ENCODE peak calls at places on chromosomes 3 and 15, in nine cellular contexts. Y is MCF 10A, A is spleen, Q is astrocyte of the cerebellum, B is esophagus squamous epithelium, O is gastrocnemius medialis, F is AG04450, L is HFFc6, J is endothelial cell. T is an unnamed sample.

GRCh38 chr3:10622456-10622855 is 117.1 kb upstream of the ATP2B2 start:
- DNase-seq in Q (no peak), B (no peak), L (no peak), J (no peak), F (no peak), A (peak; percentile 31), Y (no peak), O (no peak), T (no peak)

GRCh38 chr15:69305204-69305931 is 6.7 kb downstream of the PAQR5 start:
- DNase-seq in F (peak; percentile 62), Q (no peak), Y (peak; percentile 98), A (no peak), O (no peak), J (no peak), B (no peak), L (peak; percentile 67), T (peak; percentile 97)

GRCh38 chr15:92082217-92082843 is 228.8 kb downstream of the SLCO3A1 start:
- DNase-seq in O (peak; percentile 22), Y (peak; percentile 79), Q (peak; percentile 55), F (peak; percentile 47), A (no peak), J (peak; percentile 81), L (peak; percentile 39), B (no peak), T (peak; percentile 79)

GRCh38 chr3:193872265-193872753 is 263.6 kb upstream of the HES1 start:
- DNase-seq in A (no peak), Y (peak; percentile 99), B (no peak), F (peak; percentile 94), J (no peak), L (peak; percentile 76), Q (peak; percentile 97), O (peak; percentile 85), T (peak; percentile 96)

GRCh38 chr3:72746412-72747411 is 101.5 kb downstream of the SHQ1 start:
- DNase-seq in O (no peak), F (no peak), Y (no peak), A (no peak), J (no peak), Q (no peak), B (no peak), L (peak; percentile 12), T (peak; percentile 17)

GRCh38 chr15:68317281-68318007 is 39.9 kb downstream of the FEM1B start:
- DNase-seq in F (no peak), Q (no peak), J (no peak), Y (no peak), B (no peak), A (peak; percentile 64), O (no peak), L (no peak), T (no peak)

GRCh38 chr3:115800489-115801080 is 177.3 kb downstream of the GAP43 start:
- DNase-seq in F (no peak), J (no peak), L (peak; percentile 50), Q (no peak), A (no peak), Y (peak; percentile 55), O (no peak), B (no peak), T (peak; percentile 91)

GRCh38 chr3:35761311-35761710 is 122.0 kb downstream of the ARPP21 start:
- DNase-seq in A (no peak), Q (no peak), B (no peak), O (no peak), F (no peak), J (no peak), Y (no peak), L (no peak), T (no peak)

GRCh38 chr15:99726333-99726732 is 6.9 kb downstream of the LYSMD4 start:
- DNase-seq in B (no peak), J (no peak), Q (no peak), A (no peak), O (no peak), Y (no peak), F (no peak), L (no peak), T (no peak)

GRCh38 chr3:14775011-14775410 is 43.8 kb upstream of the FGD5 start:
- DNase-seq in L (no peak), B (no peak), A (peak; percentile 33), Q (no peak), O (no peak), F (no peak), J (no peak), Y (no peak), T (no peak)

GRCh38 chr15:36414670-36415069 is 164.8 kb upstream of the CDIN1 start:
- DNase-seq in B (no peak), O (no peak), Y (peak; percentile 13), F (no peak), A (no peak), J (no peak), L (no peak), Q (no peak), T (no peak)

GRCh38 chr3:12545473-12545791 is at the start of gene MKRN2OS:
- DNase-seq in F (no peak), J (no peak), Q (no peak), L (no peak), O (no peak), Y (peak; percentile 86), B (no peak), A (no peak), T (no peak)

GRCh38 chr3:106425021-106425420 is 556.2 kb upstream of the CBLB start:
- DNase-seq in A (no peak), J (no peak), B (no peak), O (no peak), L (peak; percentile 49), Y (peak; percentile 64), F (peak; percentile 62), Q (peak; percentile 71), T (peak; percentile 90)

GRCh38 chr3:160450846-160451245 is 1.3 kb upstream of the TRIM59 start:
- DNase-seq in B (no peak), J (no peak), L (peak; percentile 91), F (peak; percentile 82), A (no peak), Q (peak; percentile 37), O (no peak), Y (peak; percentile 13), T (peak; percentile 76)

GRCh38 chr3:181868576-181868975 is 156.9 kb downstream of the SOX2 start:
- DNase-seq in A (no peak), Q (no peak), Y (no peak), L (no peak), O (no peak), J (no peak), F (no peak), B (no peak), T (no peak)

GRCh38 chr15:76664895-76665294 is 240.2 kb downstream of the SCAPER start:
- DNase-seq in Q (no peak), B (no peak), Y (no peak), J (no peak), L (no peak), F (no peak), A (no peak), O (no peak), T (no peak)

GRCh38 chr3:153601422-153601853 is 439.4 kb downstream of the RAP2B start:
- DNase-seq in L (no peak), F (no peak), O (no peak), J (no peak), Q (no peak), A (no peak), Y (no peak), B (no peak), T (peak; percentile 46)

GRCh38 chr3:43581343-43581742 is 40.5 kb downstream of the ANO10 start:
- DNase-seq in O (no peak), Q (no peak), B (no peak), F (no peak), J (no peak), Y (no peak), L (peak; percentile 28), A (no peak), T (peak; percentile 12)

GRCh38 chr3:43580181-43580580 is 41.6 kb downstream of the ANO10 start:
- DNase-seq in O (no peak), A (no peak), L (no peak), F (no peak), Y (no peak), J (no peak), B (no peak), Q (no peak), T (no peak)

GRCh38 chr3:43584043-43584826 is 37.6 kb downstream of the ANO10 start:
- DNase-seq in B (no peak), Y (no peak), Q (no peak), F (peak; percentile 10), L (no peak), O (no peak), A (no peak), J (no peak), T (no peak)

GRCh38 chr3:43582876-43583275 is 38.9 kb downstream of the ANO10 start:
- DNase-seq in A (no peak), Y (no peak), O (no peak), L (no peak), B (no peak), Q (no peak), F (no peak), J (no peak), T (no peak)

GRCh38 chr3:43583481-43583880 is 38.3 kb downstream of the ANO10 start:
- DNase-seq in Q (no peak), F (no peak), Y (no peak), J (no peak), A (no peak), B (no peak), O (no peak), L (no peak), T (no peak)
- TF ChIP-seq CTCF in Q (no peak), F (peak; percentile 14), Y (no peak), J (no peak), A (no peak), B (no peak), O (no peak), L (peak; percentile 41), T (peak; percentile 15)

GRCh38 chr15:23503546-23503945 is 56.5 kb upstream of the GOLGA6L2 start:
- DNase-seq in Q (no peak), O (no peak), J (no peak), Y (no peak), A (no peak), F (no peak), L (no peak), B (no peak), T (no peak)

GRCh38 chr15:23497710-23498111 is 50.7 kb upstream of the GOLGA6L2 start:
- DNase-seq in L (peak; percentile 8), F (no peak), Y (no peak), Q (no peak), J (peak; percentile 16), B (no peak), A (no peak), O (no peak), T (no peak)
- TF ChIP-seq CTCF in L (peak; percentile 66), F (peak; percentile 35), Y (no peak), Q (peak; percentile 47), J (peak; percentile 55), B (no peak), A (peak; percentile 10), O (no peak), T (peak; percentile 27)

DNA sequence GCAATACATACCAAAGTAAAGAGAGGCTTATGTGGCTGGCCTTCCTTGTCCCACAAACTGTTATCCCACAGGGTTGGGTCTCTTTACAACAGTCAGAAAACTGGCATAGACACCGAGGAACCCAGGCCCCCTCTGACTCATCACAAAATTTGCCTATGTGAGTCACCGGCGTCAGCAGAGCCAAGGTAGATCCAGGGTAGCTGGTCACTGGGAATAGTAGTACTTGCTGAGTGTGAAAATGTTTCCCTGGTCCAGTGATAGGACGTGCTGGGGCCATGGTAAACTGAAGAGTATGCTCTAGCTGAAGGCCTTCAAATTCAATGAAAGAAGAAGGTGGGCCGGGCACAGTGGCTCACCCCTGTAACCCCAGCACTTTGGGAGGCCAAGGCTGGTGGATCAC is 27.1 kb upstream of the SKIL start:
- DNase-seq in Q (peak; percentile 65), O (no peak), Y (peak; percentile 89), L (no peak), B (no peak), J (no peak), A (no peak), F (no peak), T (peak; percentile 64)
- TF ChIP-seq CTCF in Q (no peak), O (no peak), Y (no peak), L (no peak), B (no peak), J (no peak), A (no peak), F (no peak), T (no peak)

GRCh38 chr3:58124387-58124786 is 86.4 kb downstream of the DNASE1L3 start:
- DNase-seq in F (no peak), O (no peak), L (no peak), Q (no peak), B (no peak), J (no peak), A (no peak), Y (no peak), T (no peak)
- TF ChIP-seq CTCF in F (no peak), O (no peak), L (no peak), Q (no peak), B (no peak), J (no peak), A (no peak), Y (no peak), T (no peak)